ENCODE peak calls at places on chromosomes 3 and 15, in six cellular contexts. Z is cardiac fibroblast, N is fibroblast of lung, E is fibroblast of pulmonary artery, A is GM12878, U is NB4. H is an unnamed sample.

GRCh38 chr3:64650096-64650622 is 37.6 kb downstream of the ADAMTS9 start:
- DNase-seq in Z (no peak), N (no peak), E (no peak), A (no peak), U (no peak), H (no peak)

GRCh38 chr3:52136513-52136912 is 17.7 kb downstream of the POC1A start:
- DNase-seq in Z (no peak), N (peak), E (no peak), A (no peak), U (no peak), H (no peak)

GRCh38 chr15:59997070-59997701 is 6.9 kb upstream of the FOXB1 start:
- DNase-seq in Z (no peak), N (no peak), E (no peak), A (no peak), U (peak), H (no peak)

GRCh38 chr3:47385007-47385406 is 4.2 kb downstream of the PTPN23 start:
- DNase-seq in Z (no peak), N (no peak), E (no peak), A (no peak), U (no peak), H (no peak)

GRCh38 chr3:126056681-126057546 is 27.0 kb downstream of the SLC41A3 start:
- DNase-seq in Z (peak), N (no peak), E (peak), A (no peak), U (no peak), H (no peak)

GRCh38 chr3:58899159-58899952 is 150.5 kb downstream of the CFAP20DC start:
- DNase-seq in Z (peak), N (no peak), E (peak), A (peak), U (peak), H (peak)

GRCh38 chr15:93656041-93656440 is 567.0 kb upstream of the RGMA start:
- DNase-seq in Z (no peak), N (no peak), E (no peak), A (no peak), U (peak), H (no peak)

GRCh38 chr3:37546876-37547275 is 314.8 kb upstream of the CTDSPL start:
- DNase-seq in Z (peak), N (peak), E (peak), A (no peak), U (peak), H (no peak)

GRCh38 chr3:99627062-99627826 is 11.2 kb upstream of the COL8A1 start:
- DNase-seq in Z (no peak), N (no peak), E (no peak), A (no peak), U (no peak), H (no peak)

GRCh38 chr3:158702815-158703481 is 29.3 kb downstream of the RARRES1 start:
- DNase-seq in Z (peak), N (peak), E (peak), A (no peak), U (no peak), H (no peak)

GRCh38 chr15:46304320-46304719 is 669.5 kb downstream of the SQOR start:
- DNase-seq in Z (no peak), N (no peak), E (peak), A (no peak), U (peak), H (no peak)

GRCh38 chr3:122816587-122816986 is 21.7 kb downstream of the SLC49A4 start:
- DNase-seq in Z (no peak), N (no peak), E (no peak), A (no peak), U (no peak), H (no peak)

GRCh38 chr3:56468184-56469106 is at the start of gene ERC2:
- DNase-seq in Z (peak), N (peak), E (peak), A (no peak), U (no peak), H (no peak)

GRCh38 chr3:120908030-120908802 is at the start of gene STXBP5L:
- DNase-seq in Z (peak), N (peak), E (peak), A (no peak), U (peak), H (peak)

GRCh38 chr3:127691494-127691893 is 18.7 kb downstream of the ABTB1 start:
- DNase-seq in Z (no peak), N (no peak), E (no peak), A (no peak), U (no peak), H (no peak)

GRCh38 chr3:5058463-5058862 is 63.6 kb upstream of the ARL8B start:
- DNase-seq in Z (peak), N (peak), E (peak), A (no peak), U (no peak), H (peak)

GRCh38 chr3:112013784-112014143 is 15.0 kb downstream of the TAGLN3 start:
- DNase-seq in Z (no peak), N (peak), E (no peak), A (no peak), U (no peak), H (no peak)

GRCh38 chr3:102225407-102226132 is 209.2 kb upstream of the ZPLD1 start:
- DNase-seq in Z (peak), N (peak), E (peak), A (peak), U (peak), H (peak)

GRCh38 chr15:40155270-40155910 is 5.5 kb upstream of the BUB1B start:
- DNase-seq in Z (no peak), N (no peak), E (no peak), A (no peak), U (no peak), H (no peak)

GRCh38 chr15:99556010-99556409 is 9.8 kb upstream of the MEF2A start:
- DNase-seq in Z (no peak), N (no peak), E (no peak), A (no peak), U (no peak), H (peak)

GRCh38 chr15:85804481-85805165 is 9.9 kb upstream of the KLHL25 start:
- DNase-seq in Z (peak), N (no peak), E (peak), A (no peak), U (no peak), H (no peak)

GRCh38 chr3:16227566-16227965 is 37.2 kb downstream of the DPH3 start:
- DNase-seq in Z (no peak), N (no peak), E (no peak), A (no peak), U (no peak), H (no peak)

GRCh38 chr3:64928683-64929082 is 240.9 kb upstream of the ADAMTS9 start:
- DNase-seq in Z (no peak), N (no peak), E (no peak), A (no peak), U (no peak), H (no peak)

GRCh38 chr3:170603770-170604510 is 18.1 kb upstream of the SLC7A14 start:
- DNase-seq in Z (peak), N (peak), E (peak), A (no peak), U (no peak), H (no peak)

GRCh38 chr3:157447026-157447694 is 10.5 kb downstream of the PTX3 start:
- DNase-seq in Z (peak), N (peak), E (peak), A (no peak), U (peak), H (no peak)

GRCh38 chr3:149586871-149587270 is 71.0 kb downstream of the WWTR1 start:
- DNase-seq in Z (peak), N (peak), E (no peak), A (no peak), U (no peak), H (no peak)

GRCh38 chr3:52754373-52754772 is 16.4 kb downstream of the NEK4 start:
- DNase-seq in Z (no peak), N (no peak), E (no peak), A (no peak), U (no peak), H (no peak)

GRCh38 chr3:122469659-122470058 is 45.1 kb downstream of the KPNA1 start:
- DNase-seq in Z (peak), N (no peak), E (no peak), A (no peak), U (no peak), H (no peak)

GRCh38 chr15:77851696-77852095 is 219.0 kb upstream of the LINGO1 start:
- DNase-seq in Z (no peak), N (no peak), E (no peak), A (no peak), U (no peak), H (no peak)

GRCh38 chr3:157531301-157531660 is 28.1 kb upstream of the VEPH1 start:
- DNase-seq in Z (peak), N (peak), E (peak), A (no peak), U (no peak), H (no peak)

GRCh38 chr3:4778119-4778518 is 201.1 kb upstream of the BHLHE40 start:
- DNase-seq in Z (no peak), N (no peak), E (no peak), A (no peak), U (no peak), H (no peak)

GRCh38 chr15:31606261-31606669 is 279.6 kb downstream of the KLF13 start:
- DNase-seq in Z (no peak), N (peak), E (no peak), A (no peak), U (no peak), H (no peak)

GRCh38 chr15:80906159-80906775 is 83.4 kb downstream of the MESD start:
- DNase-seq in Z (no peak), N (peak), E (no peak), A (no peak), U (no peak), H (peak)

GRCh38 chr15:88630141-88630721 is 8.6 kb upstream of the ISG20 start:
- DNase-seq in Z (no peak), N (no peak), E (no peak), A (no peak), U (no peak), H (no peak)

GRCh38 chr3:195704433-195704999 is 16.3 kb upstream of the MUC20 start:
- DNase-seq in Z (no peak), N (no peak), E (no peak), A (no peak), U (no peak), H (no peak)

GRCh38 chr15:90623854-90624253 is 93.3 kb upstream of the BLM start:
- DNase-seq in Z (no peak), N (no peak), E (no peak), A (no peak), U (no peak), H (no peak)

GRCh38 chr3:149270180-149270579 is 48.6 kb upstream of the CP start:
- DNase-seq in Z (no peak), N (peak), E (no peak), A (no peak), U (no peak), H (no peak)

GRCh38 chr15:57220220-57220619 is 156.1 kb upstream of the CGNL1 start:
- DNase-seq in Z (peak), N (peak), E (peak), A (no peak), U (no peak), H (peak)
- H3K4me3 ChIP-seq in Z (peak), N (peak), E (peak), A (no peak), U (no peak), H (peak)

GRCh38 chr3:21634112-21634511 is 116.9 kb downstream of the ZNF385D start:
- DNase-seq in Z (no peak), N (no peak), E (no peak), A (no peak), U (no peak), H (no peak)
- TF ChIP-seq CTCF in Z (no peak), N (no peak), E (no peak), A (no peak), U (no peak), H (no peak)

GRCh38 chr3:178350763-178351162 is 185.5 kb upstream of the KCNMB2 start:
- DNase-seq in Z (peak), N (peak), E (peak), A (no peak), U (no peak), H (no peak)

GRCh38 chr3:178343433-178344038 is 192.7 kb upstream of the KCNMB2 start:
- DNase-seq in Z (no peak), N (no peak), E (no peak), A (no peak), U (no peak), H (no peak)

GRCh38 chr3:178341636-178342035 is 194.6 kb upstream of the KCNMB2 start:
- DNase-seq in Z (no peak), N (no peak), E (no peak), A (no peak), U (no peak), H (no peak)

GRCh38 chr3:178342111-178342510 is 194.1 kb upstream of the KCNMB2 start:
- DNase-seq in Z (peak), N (no peak), E (no peak), A (no peak), U (no peak), H (no peak)

DNA sequence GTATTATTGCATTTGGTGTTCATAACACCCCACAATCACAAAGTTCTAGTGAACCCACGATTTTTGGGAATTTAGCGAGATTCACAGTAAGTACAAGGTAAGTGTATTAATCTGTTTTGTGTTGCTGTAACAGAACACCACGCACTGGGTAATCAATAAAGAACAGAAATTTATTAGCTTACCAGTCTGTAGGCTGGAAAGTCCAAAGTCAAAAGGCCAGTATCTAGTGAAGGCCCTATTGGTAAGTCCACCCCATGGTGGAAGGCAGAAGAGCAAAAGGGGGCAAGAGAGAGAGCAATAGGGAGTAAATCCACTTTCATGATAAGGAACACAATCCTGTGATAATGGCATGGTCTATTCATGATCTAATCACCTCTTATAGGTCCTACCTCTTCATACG is 190.3 kb upstream of the KCNMB2 start:
- DNase-seq in Z (no peak), N (no peak), E (no peak), A (no peak), U (no peak), H (no peak)
- H3K4me3 ChIP-seq in Z (no peak), N (no peak), E (no peak), A (no peak), U (no peak), H (no peak)

GRCh38 chr3:181709537-181710279 is 2.0 kb upstream of the SOX2 start:
- DNase-seq in Z (peak), N (peak), E (peak), A (no peak), U (peak), H (peak)
- TF ChIP-seq CTCF in Z (peak), N (peak), E (peak), A (peak), U (peak), H (peak)

GRCh38 chr3:104458657-104459056 is 908.1 kb upstream of the ALCAM start:
- DNase-seq in Z (no peak), N (no peak), E (no peak), A (no peak), U (no peak), H (no peak)

GRCh38 chr3:104452697-104453096 is 914.0 kb upstream of the ALCAM start:
- DNase-seq in Z (no peak), N (no peak), E (no peak), A (no peak), U (no peak), H (no peak)
- H3K4me3 ChIP-seq in Z (no peak), N (no peak), E (no peak), A (no peak), U (no peak), H (no peak)

GRCh38 chr3:9946112-9947024 is 5.8 kb downstream of the PRRT3 start:
- DNase-seq in Z (peak), N (peak), E (peak), A (no peak), U (peak), H (no peak)
- TF ChIP-seq CTCF in Z (peak), N (peak), E (peak), A (no peak), U (peak), H (peak)

DNA sequence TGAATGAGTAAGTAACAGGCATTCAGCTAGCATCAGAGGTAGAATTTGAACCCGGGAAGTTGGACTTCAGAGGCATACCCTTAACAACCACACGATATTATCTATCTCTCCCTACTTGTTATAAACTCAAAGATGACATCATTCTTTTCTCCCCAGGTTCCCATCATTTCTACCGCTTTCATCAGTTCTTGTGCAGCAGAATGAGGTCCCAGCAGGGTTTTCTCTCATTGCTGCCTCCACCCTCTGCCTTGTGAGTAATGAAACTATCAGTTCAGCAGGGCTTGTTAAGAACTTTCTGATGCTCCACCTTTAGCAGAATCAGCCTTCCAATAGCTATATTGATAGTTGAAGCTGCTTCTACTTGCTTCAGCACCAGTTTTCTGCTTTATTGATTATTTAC is 487.5 kb upstream of the KCNMB2 start:
- DNase-seq in Z (no peak), N (peak), E (no peak), A (no peak), U (no peak), H (no peak)
- H3K4me3 ChIP-seq in Z (no peak), N (no peak), E (no peak), A (no peak), U (no peak), H (no peak)

GRCh38 chr15:65085207-65085753 is 8.7 kb downstream of the KBTBD13 start:
- DNase-seq in Z (no peak), N (no peak), E (no peak), A (no peak), U (no peak), H (no peak)

GRCh38 chr15:65085990-65086679 is 9.6 kb downstream of the KBTBD13 start:
- DNase-seq in Z (peak), N (no peak), E (peak), A (no peak), U (peak), H (no peak)

GRCh38 chr15:65087411-65087810 is 10.9 kb downstream of the KBTBD13 start:
- DNase-seq in Z (no peak), N (no peak), E (no peak), A (no peak), U (no peak), H (no peak)

GRCh38 chr15:65087873-65088642 is 11.5 kb downstream of the KBTBD13 start:
- DNase-seq in Z (no peak), N (peak), E (no peak), A (no peak), U (no peak), H (no peak)

DNA sequence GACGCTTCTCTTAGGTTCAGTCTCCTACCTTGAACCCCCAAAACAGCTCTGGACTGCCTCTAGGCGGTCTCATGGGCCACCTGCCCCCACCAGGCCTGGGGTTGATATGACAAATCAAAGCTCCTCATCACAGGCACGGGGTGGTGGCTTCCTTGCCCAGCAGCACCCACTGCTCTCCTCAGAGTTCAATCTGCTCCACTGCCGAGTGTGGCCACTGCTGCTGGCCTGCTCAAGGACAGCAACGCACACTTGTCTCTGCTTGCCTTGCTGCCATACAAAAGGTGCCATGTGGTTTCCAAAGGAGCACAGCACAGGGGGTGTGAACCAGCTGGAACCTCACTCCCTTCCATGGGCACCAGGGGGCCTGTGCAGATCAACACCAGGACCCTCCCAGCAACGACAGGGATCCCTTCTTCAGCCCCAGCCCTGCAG is 10.2 kb downstream of the KBTBD13 start:
- DNase-seq in Z (no peak), N (no peak), E (no peak), A (no peak), U (peak), H (no peak)
- TF ChIP-seq CTCF in Z (peak), N (no peak), E (peak), A (no peak), U (no peak), H (no peak)

GRCh38 chr3:135228131-135228530 is 433.1 kb downstream of the EPHB1 start:
- DNase-seq in Z (no peak), N (no peak), E (no peak), A (no peak), U (peak), H (no peak)

GRCh38 chr3:135235541-135235940 is 440.5 kb downstream of the EPHB1 start:
- DNase-seq in Z (no peak), N (no peak), E (no peak), A (no peak), U (no peak), H (no peak)

GRCh38 chr3:135237371-135237770 is 442.3 kb downstream of the EPHB1 start:
- DNase-seq in Z (no peak), N (no peak), E (no peak), A (no peak), U (peak), H (no peak)

GRCh38 chr3:135229018-135229495 is 434.0 kb downstream of the EPHB1 start:
- DNase-seq in Z (no peak), N (no peak), E (no peak), A (no peak), U (peak), H (no peak)

GRCh38 chr3:135231646-135232625 is 436.9 kb downstream of the EPHB1 start:
- DNase-seq in Z (no peak), N (no peak), E (no peak), A (no peak), U (no peak), H (no peak)
- H3K4me3 ChIP-seq in Z (no peak), N (no peak), E (no peak), A (no peak), U (no peak), H (no peak)

H was measured in HFF-Myc.